ENCODE peak calls at places on chromosomes 16 and 17, in eight cellular contexts. One of them, this sample, is unnamed.

GRCh38 chr17:48102700-48103378 is 1.6 kb upstream of the CBX1 start:
- DNase-seq in uterus: no peak
- DNase-seq in coronary artery: no peak
- DNase-seq in Peyer's patch: no peak
- DNase-seq in HS-27A: no peak
- DNase-seq in effector memory CD4-positive, alpha-beta T cell: no peak
- DNase-seq in testis: peak
- DNase-seq in stimulated activated CD4-positive, alpha-beta T cell treated with anti-CD3 and anti-CD28 coated beads, TNF-alpha, amount 100 ng/mL, for 48 hours: no peak
- DNase-seq in this sample: no peak

GRCh38 chr17:36854982-36855381 is 82.3 kb upstream of the LHX1 start:
- DNase-seq in uterus: no peak
- DNase-seq in coronary artery: no peak
- DNase-seq in Peyer's patch: no peak
- DNase-seq in HS-27A: no peak
- DNase-seq in effector memory CD4-positive, alpha-beta T cell: no peak
- DNase-seq in testis: no peak
- DNase-seq in stimulated activated CD4-positive, alpha-beta T cell treated with anti-CD3 and anti-CD28 coated beads, TNF-alpha, amount 100 ng/mL, for 48 hours: no peak
- DNase-seq in this sample: no peak

GRCh38 chr16:88454315-88455057 is 1.4 kb downstream of the ZFPM1 start:
- DNase-seq in uterus: no peak
- DNase-seq in coronary artery: no peak
- DNase-seq in Peyer's patch: peak
- DNase-seq in HS-27A: no peak
- DNase-seq in effector memory CD4-positive, alpha-beta T cell: no peak
- DNase-seq in testis: no peak
- DNase-seq in stimulated activated CD4-positive, alpha-beta T cell treated with anti-CD3 and anti-CD28 coated beads, TNF-alpha, amount 100 ng/mL, for 48 hours: peak
- DNase-seq in this sample: no peak

GRCh38 chr17:58189436-58190146 is 2.9 kb upstream of the EPX start:
- DNase-seq in uterus: no peak
- DNase-seq in coronary artery: no peak
- DNase-seq in Peyer's patch: peak
- DNase-seq in HS-27A: peak
- DNase-seq in effector memory CD4-positive, alpha-beta T cell: no peak
- DNase-seq in testis: no peak
- DNase-seq in stimulated activated CD4-positive, alpha-beta T cell treated with anti-CD3 and anti-CD28 coated beads, TNF-alpha, amount 100 ng/mL, for 48 hours: no peak
- DNase-seq in this sample: no peak

GRCh38 chr16:55871411-55872038 is 3.6 kb downstream of the CES5A start:
- DNase-seq in uterus: no peak
- DNase-seq in coronary artery: no peak
- DNase-seq in Peyer's patch: no peak
- DNase-seq in HS-27A: no peak
- DNase-seq in effector memory CD4-positive, alpha-beta T cell: no peak
- DNase-seq in testis: no peak
- DNase-seq in stimulated activated CD4-positive, alpha-beta T cell treated with anti-CD3 and anti-CD28 coated beads, TNF-alpha, amount 100 ng/mL, for 48 hours: no peak
- DNase-seq in this sample: peak

GRCh38 chr16:8138666-8139065 is 451.6 kb downstream of the TMEM114 start:
- DNase-seq in uterus: no peak
- DNase-seq in coronary artery: no peak
- DNase-seq in Peyer's patch: no peak
- DNase-seq in HS-27A: no peak
- DNase-seq in effector memory CD4-positive, alpha-beta T cell: no peak
- DNase-seq in testis: no peak
- DNase-seq in stimulated activated CD4-positive, alpha-beta T cell treated with anti-CD3 and anti-CD28 coated beads, TNF-alpha, amount 100 ng/mL, for 48 hours: no peak
- DNase-seq in this sample: no peak

GRCh38 chr17:29151567-29151966 is 28.6 kb downstream of the MYO18A start:
- DNase-seq in uterus: no peak
- DNase-seq in coronary artery: no peak
- DNase-seq in Peyer's patch: no peak
- DNase-seq in HS-27A: no peak
- DNase-seq in effector memory CD4-positive, alpha-beta T cell: no peak
- DNase-seq in testis: no peak
- DNase-seq in stimulated activated CD4-positive, alpha-beta T cell treated with anti-CD3 and anti-CD28 coated beads, TNF-alpha, amount 100 ng/mL, for 48 hours: no peak
- DNase-seq in this sample: no peak

GRCh38 chr17:29368926-29369325 is 21.2 kb upstream of the TAOK1 start:
- DNase-seq in uterus: no peak
- DNase-seq in coronary artery: no peak
- DNase-seq in Peyer's patch: no peak
- DNase-seq in HS-27A: no peak
- DNase-seq in effector memory CD4-positive, alpha-beta T cell: no peak
- DNase-seq in testis: no peak
- DNase-seq in stimulated activated CD4-positive, alpha-beta T cell treated with anti-CD3 and anti-CD28 coated beads, TNF-alpha, amount 100 ng/mL, for 48 hours: no peak
- DNase-seq in this sample: no peak

GRCh38 chr17:38871247-38871991 is 1.6 kb downstream of the LASP1 start:
- DNase-seq in uterus: peak
- DNase-seq in coronary artery: no peak
- DNase-seq in Peyer's patch: peak
- DNase-seq in HS-27A: no peak
- DNase-seq in effector memory CD4-positive, alpha-beta T cell: peak
- DNase-seq in testis: peak
- DNase-seq in stimulated activated CD4-positive, alpha-beta T cell treated with anti-CD3 and anti-CD28 coated beads, TNF-alpha, amount 100 ng/mL, for 48 hours: peak
- DNase-seq in this sample: peak

GRCh38 chr17:19752216-19753048 is 4.3 kb upstream of the ALDH3A1 start:
- DNase-seq in uterus: no peak
- DNase-seq in coronary artery: no peak
- DNase-seq in Peyer's patch: no peak
- DNase-seq in HS-27A: no peak
- DNase-seq in effector memory CD4-positive, alpha-beta T cell: no peak
- DNase-seq in testis: no peak
- DNase-seq in stimulated activated CD4-positive, alpha-beta T cell treated with anti-CD3 and anti-CD28 coated beads, TNF-alpha, amount 100 ng/mL, for 48 hours: no peak
- DNase-seq in this sample: no peak

GRCh38 chr17:41956522-41956921 is 10.1 kb upstream of the CNP start:
- DNase-seq in uterus: no peak
- DNase-seq in coronary artery: no peak
- DNase-seq in Peyer's patch: no peak
- DNase-seq in HS-27A: no peak
- DNase-seq in effector memory CD4-positive, alpha-beta T cell: no peak
- DNase-seq in testis: no peak
- DNase-seq in stimulated activated CD4-positive, alpha-beta T cell treated with anti-CD3 and anti-CD28 coated beads, TNF-alpha, amount 100 ng/mL, for 48 hours: no peak
- DNase-seq in this sample: no peak

GRCh38 chr17:43591750-43592562 is 45.8 kb upstream of the ETV4 start:
- DNase-seq in uterus: peak
- DNase-seq in coronary artery: peak
- DNase-seq in Peyer's patch: peak
- DNase-seq in HS-27A: no peak
- DNase-seq in effector memory CD4-positive, alpha-beta T cell: no peak
- DNase-seq in testis: peak
- DNase-seq in stimulated activated CD4-positive, alpha-beta T cell treated with anti-CD3 and anti-CD28 coated beads, TNF-alpha, amount 100 ng/mL, for 48 hours: no peak
- DNase-seq in this sample: peak

GRCh38 chr16:75555707-75556512 is at the start of gene TMEM231:
- DNase-seq in uterus: peak
- DNase-seq in coronary artery: peak
- DNase-seq in Peyer's patch: peak
- DNase-seq in HS-27A: peak
- DNase-seq in effector memory CD4-positive, alpha-beta T cell: peak
- DNase-seq in testis: peak
- DNase-seq in stimulated activated CD4-positive, alpha-beta T cell treated with anti-CD3 and anti-CD28 coated beads, TNF-alpha, amount 100 ng/mL, for 48 hours: peak
- DNase-seq in this sample: peak

GRCh38 chr16:88017006-88017405 is 65.8 kb downstream of the BANP start:
- DNase-seq in uterus: no peak
- DNase-seq in coronary artery: no peak
- DNase-seq in Peyer's patch: peak
- DNase-seq in HS-27A: no peak
- DNase-seq in effector memory CD4-positive, alpha-beta T cell: no peak
- DNase-seq in testis: no peak
- DNase-seq in stimulated activated CD4-positive, alpha-beta T cell treated with anti-CD3 and anti-CD28 coated beads, TNF-alpha, amount 100 ng/mL, for 48 hours: no peak
- DNase-seq in this sample: no peak

This sample was measured in mucosa of gallbladder.